ENCODE peak calls at places on chromosomes 3 and 15, in four cellular contexts. F, X, U and H are unnamed samples.

GRCh38 chr3:171234298-171235020 is 207.9 kb upstream of the SLC2A2 start:
- DNase-seq in U (no peak), X (no peak), F (no peak), H (peak)

GRCh38 chr15:76328962-76329361 is 7.6 kb upstream of the ISL2 start:
- DNase-seq in X (no peak), U (peak), F (no peak), H (no peak)

GRCh38 chr15:90557651-90558084 is 27.9 kb downstream of the CRTC3 start:
- DNase-seq in X (peak), U (peak), F (peak), H (peak)

GRCh38 chr15:89450076-89451006 is 46.0 kb downstream of the RHCG start:
- DNase-seq in F (no peak), X (no peak), U (no peak), H (no peak)

GRCh38 chr3:52205727-52206372 is 7.9 kb downstream of the ALAS1 start:
- DNase-seq in F (no peak), X (no peak), U (no peak), H (no peak)

GRCh38 chr3:195240171-195240701 is 30.7 kb downstream of the XXYLT1 start:
- DNase-seq in X (no peak), U (no peak), F (peak), H (no peak)

GRCh38 chr3:42749753-42750231 is 23.3 kb downstream of the CCDC13 start:
- DNase-seq in X (no peak), U (peak), F (no peak), H (peak)

GRCh38 chr3:47540281-47540680 is 26.8 kb upstream of the ELP6 start:
- DNase-seq in X (no peak), F (no peak), U (peak), H (no peak)

GRCh38 chr15:22936577-22937472 is 43.3 kb downstream of the CYFIP1 start:
- DNase-seq in X (no peak), U (no peak), F (no peak), H (no peak)

GRCh38 chr15:80870366-80870765 is 91.2 kb downstream of the CEMIP start:
- DNase-seq in U (no peak), X (no peak), F (no peak), H (no peak)

GRCh38 chr15:96054606-96055005 is 275.9 kb upstream of the NR2F2 start:
- DNase-seq in F (no peak), X (no peak), U (no peak), H (no peak)

GRCh38 chr3:102715030-102715697 is 280.3 kb downstream of the ZPLD1 start:
- DNase-seq in F (no peak), X (no peak), U (peak), H (no peak)

GRCh38 chr3:12644297-12644937 is 19.5 kb downstream of the RAF1 start:
- DNase-seq in F (no peak), X (no peak), U (peak), H (no peak)

GRCh38 chr15:98889930-98890695 is 117.5 kb downstream of the PGPEP1L start:
- DNase-seq in F (no peak), X (no peak), U (peak), H (no peak)
- H3K27ac ChIP-seq in F (no peak), X (no peak), U (peak), H (no peak)

DNA sequence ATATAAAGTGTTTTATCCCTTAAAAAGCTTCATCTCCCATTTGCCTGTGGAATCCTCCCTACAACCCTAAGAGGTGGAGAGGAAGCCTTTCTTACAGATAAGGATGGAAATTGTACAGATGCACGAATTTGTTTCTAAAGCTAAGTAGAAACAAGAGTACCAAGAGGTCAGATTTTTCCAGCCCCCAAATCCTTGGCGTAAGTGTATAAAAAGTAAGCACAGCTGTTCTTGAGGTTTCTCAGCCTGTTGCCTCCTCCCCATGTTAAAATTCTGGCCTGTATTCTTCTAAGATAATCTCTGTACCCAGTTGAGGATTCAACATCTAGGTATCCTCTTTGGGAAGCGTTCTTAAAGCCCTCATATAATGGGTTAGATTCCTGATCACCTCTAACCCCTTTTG is 34.9 kb downstream of the RAB7A start:
- DNase-seq in U (no peak), F (no peak), X (no peak), H (no peak)
- H3K27ac ChIP-seq in U (no peak), F (no peak), X (no peak), H (no peak)

GRCh38 chr15:51878446-51879386 is 49.3 kb downstream of the TMOD3 start:
- DNase-seq in U (peak), X (no peak), F (no peak), H (no peak)

GRCh38 chr15:51874751-51875644 is 45.5 kb downstream of the TMOD3 start:
- DNase-seq in X (no peak), U (peak), F (no peak), H (no peak)

GRCh38 chr15:51870774-51871173 is 41.3 kb downstream of the TMOD3 start:
- DNase-seq in X (no peak), U (no peak), F (no peak), H (no peak)

GRCh38 chr15:51879555-51879954 is 50.1 kb downstream of the TMOD3 start:
- DNase-seq in F (no peak), X (no peak), U (peak), H (no peak)

GRCh38 chr15:51876169-51876568 is 46.7 kb downstream of the TMOD3 start:
- DNase-seq in U (no peak), X (no peak), F (no peak), H (no peak)
- H3K27ac ChIP-seq in U (peak), X (peak), F (no peak), H (no peak)

GRCh38 chr15:45291822-45292582 is 40.0 kb downstream of the SLC28A2 start:
- DNase-seq in X (no peak), F (no peak), U (no peak), H (no peak)
- H3K27ac ChIP-seq in X (no peak), F (no peak), U (no peak), H (no peak)

GRCh38 chr3:114664006-114664405 is 370.2 kb downstream of the TIGIT start:
- DNase-seq in X (no peak), U (no peak), F (no peak), H (no peak)

GRCh38 chr3:114671741-114672510 is 378.1 kb downstream of the TIGIT start:
- DNase-seq in X (no peak), U (no peak), F (no peak), H (no peak)

GRCh38 chr3:114669614-114670013 is 375.8 kb downstream of the TIGIT start:
- DNase-seq in F (no peak), X (no peak), U (peak), H (no peak)

GRCh38 chr3:114668099-114668498 is 374.3 kb downstream of the TIGIT start:
- DNase-seq in F (no peak), U (peak), X (no peak), H (no peak)

DNA sequence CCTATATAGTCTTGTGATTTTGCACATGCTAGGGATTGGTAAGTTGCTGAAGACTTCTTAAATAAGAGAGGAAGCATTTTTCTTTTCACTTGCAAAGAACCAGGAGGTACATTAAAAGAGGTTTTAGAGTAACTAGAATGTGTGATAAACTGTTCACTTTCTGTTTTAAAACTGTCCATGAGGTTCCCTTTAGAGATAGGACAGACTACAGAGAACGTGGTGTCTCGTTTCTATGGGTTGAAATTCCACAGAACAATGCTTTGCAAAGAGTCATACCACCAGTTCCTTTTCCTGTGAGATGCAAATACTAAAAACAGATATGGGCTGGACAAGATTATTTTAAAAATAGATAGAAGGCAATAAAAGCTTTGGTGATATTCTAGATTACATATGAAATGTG is 372.8 kb downstream of the TIGIT start:
- DNase-seq in U (no peak), X (no peak), F (no peak), H (no peak)
- H3K27ac ChIP-seq in U (no peak), X (no peak), F (no peak), H (no peak)

DNA sequence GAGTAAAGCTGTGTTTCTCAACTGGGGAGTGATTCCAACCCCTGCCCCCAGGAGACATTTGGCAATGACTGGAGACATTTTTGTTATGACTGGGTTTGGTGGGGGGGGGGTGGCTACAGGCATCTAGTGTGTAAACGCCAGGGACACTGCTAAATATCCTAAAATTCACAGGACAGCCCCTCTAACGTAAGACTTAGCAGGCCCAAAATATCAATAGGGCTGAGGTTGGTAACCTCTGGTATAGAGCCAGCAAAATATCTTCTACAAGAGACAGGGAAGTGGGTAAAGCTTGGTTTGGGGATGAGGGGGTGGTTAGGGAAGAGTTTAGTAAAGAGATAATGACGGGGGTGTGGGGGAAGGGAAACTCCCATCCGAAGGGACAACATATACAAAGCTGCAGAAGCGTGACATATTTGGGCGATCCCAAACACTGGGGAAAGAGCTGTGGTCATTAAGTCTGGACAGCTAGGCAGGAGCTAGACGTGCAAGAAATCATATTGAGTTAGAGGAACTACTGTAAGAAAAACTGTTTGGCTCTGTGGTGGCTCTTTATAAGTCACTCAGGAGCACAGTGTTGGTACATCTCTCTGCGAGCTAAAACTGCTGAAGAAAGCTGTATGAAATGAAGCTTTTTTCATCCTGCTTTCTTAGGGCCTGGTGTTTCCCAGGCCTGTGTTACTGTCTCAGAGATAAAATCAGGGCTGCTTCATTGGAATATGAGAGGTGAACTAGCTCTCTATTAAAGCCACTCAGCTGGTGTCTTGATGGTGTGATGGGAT is 657 bp upstream of the TRIM69 start:
- DNase-seq in F (no peak), X (no peak), U (peak), H (no peak)
- H3K27ac ChIP-seq in F (peak), X (peak), U (no peak), H (peak)

GRCh38 chr3:149020196-149020838 is 29.0 kb downstream of the GYG1 start:
- DNase-seq in U (peak), F (no peak), X (no peak), H (no peak)
- H3K27ac ChIP-seq in U (no peak), F (no peak), X (no peak), H (no peak)

GRCh38 chr3:56785499-56785898 is 16.2 kb downstream of the ARHGEF3 start:
- DNase-seq in F (no peak), U (no peak), X (no peak), H (no peak)

GRCh38 chr3:56787258-56787777 is 14.4 kb downstream of the ARHGEF3 start:
- DNase-seq in F (no peak), U (no peak), X (no peak), H (no peak)

GRCh38 chr3:56790016-56790950 is 11.5 kb downstream of the ARHGEF3 start:
- DNase-seq in X (no peak), F (no peak), U (no peak), H (no peak)

GRCh38 chr3:56788506-56788905 is 13.2 kb downstream of the ARHGEF3 start:
- DNase-seq in X (no peak), U (no peak), F (no peak), H (no peak)

GRCh38 chr3:56787784-56788256 is 13.9 kb downstream of the ARHGEF3 start:
- DNase-seq in F (no peak), U (no peak), X (no peak), H (no peak)
- H3K27ac ChIP-seq in F (peak), U (no peak), X (peak), H (no peak)

GRCh38 chr3:100059472-100059871 is 54.8 kb downstream of the FILIP1L start:
- DNase-seq in U (no peak), X (no peak), F (no peak), H (no peak)

GRCh38 chr3:100062665-100063064 is 51.6 kb downstream of the FILIP1L start:
- DNase-seq in F (no peak), X (no peak), U (no peak), H (no peak)

GRCh38 chr3:100067589-100067988 is 46.7 kb downstream of the FILIP1L start:
- DNase-seq in X (no peak), U (no peak), F (no peak), H (no peak)

GRCh38 chr3:100060685-100061484 is 53.4 kb downstream of the FILIP1L start:
- DNase-seq in U (no peak), F (no peak), X (no peak), H (no peak)

GRCh38 chr3:100063929-100064461 is 50.3 kb downstream of the FILIP1L start:
- DNase-seq in X (no peak), U (peak), F (no peak), H (no peak)
- H3K27ac ChIP-seq in X (no peak), U (no peak), F (no peak), H (no peak)

GRCh38 chr3:148902173-148902791 is 37.2 kb downstream of the CPA3 start:
- DNase-seq in F (no peak), X (no peak), U (peak), H (no peak)
- H3K27ac ChIP-seq in F (no peak), X (no peak), U (peak), H (peak)